ENCODE peak calls at places on chromosomes 2 and 18, in four cellular contexts. O is H1, A is K562, R is GM12878. D is an unnamed sample.

GRCh38 chr18:50678651-50679415 is 118.9 kb downstream of the MAPK4 start:
- DNase-seq in O (no peak), A (no peak), R (no peak), D (no peak)

GRCh38 chr2:59296279-59296678 is 1055.2 kb upstream of the FANCL start:
- DNase-seq in A (no peak), O (no peak), R (no peak), D (no peak)

GRCh38 chr2:209468796-209469325 is 45.0 kb downstream of the MAP2 start:
- DNase-seq in R (no peak), O (no peak), A (no peak), D (no peak)

GRCh38 chr2:165193178-165193777 is 10.6 kb downstream of the SCN3A start:
- DNase-seq in A (no peak), O (no peak), R (peak; percentile 61), D (no peak)

GRCh38 chr2:192007819-192008218 is 160.9 kb upstream of the CAVIN2 start:
- DNase-seq in A (no peak), R (no peak), O (no peak), D (no peak)

GRCh38 chr2:54604771-54605350 is 118.6 kb upstream of the EML6 start:
- DNase-seq in R (no peak), A (no peak), O (no peak), D (no peak)

GRCh38 chr2:212536385-212537310 is 2.0 kb downstream of the ERBB4 start:
- DNase-seq in R (no peak), O (no peak), A (no peak), D (peak; percentile 34)

GRCh38 chr2:196660264-196660663 is 20.7 kb downstream of the CCDC150 start:
- DNase-seq in R (no peak), A (no peak), O (no peak), D (no peak)

GRCh38 chr18:8462651-8463185 is 146.5 kb upstream of the RAB12 start:
- DNase-seq in A (no peak), O (no peak), R (no peak), D (no peak)

GRCh38 chr2:74383254-74383653 is 3.1 kb upstream of the DCTN1 start:
- DNase-seq in A (no peak), O (no peak), R (no peak), D (no peak)

GRCh38 chr2:217825469-217826235 is 177.1 kb downstream of the TNS1 start:
- DNase-seq in O (no peak), R (no peak), A (no peak), D (no peak)

GRCh38 chr2:235024191-235024611 is 72.4 kb downstream of the SH3BP4 start:
- DNase-seq in O (no peak), R (no peak), A (no peak), D (no peak)

GRCh38 chr2:188725981-188726380 is 248.2 kb upstream of the COL3A1 start:
- DNase-seq in O (no peak), A (no peak), R (no peak), D (no peak)

GRCh38 chr2:215749092-215749957 is 264.0 kb downstream of the MREG start:
- DNase-seq in A (no peak), R (no peak), O (no peak), D (no peak)

GRCh38 chr2:181683518-181684453 is 3.5 kb upstream of the NEUROD1 start:
- DNase-seq in A (peak; percentile 20), O (peak; percentile 47), R (no peak), D (peak; percentile 92)

GRCh38 chr18:68417166-68417776 is 297.6 kb downstream of the TMX3 start:
- DNase-seq in R (no peak), A (no peak), O (no peak), D (no peak)

GRCh38 chr2:27086722-27087446 is at the start of gene KHK:
- DNase-seq in A (peak; percentile 42), O (no peak), R (no peak), D (peak; percentile 90)

GRCh38 chr2:27084297-27085061 is 2.1 kb upstream of the KHK start:
- DNase-seq in R (no peak), O (no peak), A (no peak), D (no peak)

GRCh38 chr2:27086090-27086721 is 366 bp upstream of the KHK start:
- DNase-seq in O (peak; percentile 79), A (peak; percentile 97), R (peak; percentile 73), D (peak; percentile 100)

GRCh38 chr2:27085062-27085669 is 1.4 kb upstream of the KHK start:
- DNase-seq in A (no peak), O (no peak), R (no peak), D (no peak)

GRCh38 chr2:27085670-27086089 is 892 bp upstream of the KHK start:
- DNase-seq in R (no peak), A (peak; percentile 54), O (no peak), D (peak; percentile 83)
- TF ChIP-seq POLR2AphosphoS5 in R (no peak), A (no peak), O (no peak), D (peak; percentile 37)

DNA sequence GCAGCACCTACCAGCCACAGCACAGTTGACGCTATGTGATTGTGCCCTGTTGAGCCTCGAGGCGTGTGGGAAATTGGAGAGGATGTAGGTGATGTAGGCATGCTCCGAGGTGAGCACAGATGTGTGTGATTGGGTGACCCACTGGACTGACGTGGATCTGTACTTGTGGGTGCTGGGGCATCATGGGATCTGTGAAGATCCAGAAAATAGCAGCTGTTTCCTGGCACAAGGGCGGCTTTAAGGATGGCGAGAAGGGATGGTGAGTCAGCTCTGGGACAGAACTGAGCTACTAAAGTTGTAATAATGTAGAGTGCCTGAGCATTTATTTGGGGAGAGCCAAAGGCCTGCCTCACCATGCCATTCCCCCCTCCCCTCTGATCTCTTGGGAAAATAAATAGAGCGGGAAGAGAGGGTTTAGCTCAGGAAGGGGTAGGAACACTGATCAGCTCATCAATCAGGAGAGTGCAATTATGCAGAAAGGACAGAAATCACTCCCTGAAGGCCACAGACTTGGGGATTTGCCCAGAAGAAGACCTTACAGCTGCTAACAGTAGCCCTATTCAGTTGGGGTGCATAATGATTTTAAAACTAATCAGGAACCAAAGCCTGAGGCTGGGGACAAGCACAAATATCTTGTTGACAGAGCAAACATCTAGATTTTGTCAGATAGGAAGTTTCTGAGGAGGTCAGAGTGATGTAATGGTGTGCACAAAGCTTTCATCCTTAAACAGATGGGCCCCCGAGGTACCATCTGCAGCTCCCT is 30.2 kb downstream of the TANC1 start:
- DNase-seq in O (no peak), R (no peak), A (no peak), D (no peak)
- H2AFZ ChIP-seq in O (no peak overlapping the region), R (no peak overlapping the region), A (no peak overlapping the region), D (no peak overlapping the region)

GRCh38 chr2:146661494-146662096 is 1183.2 kb upstream of the ACVR2A start:
- DNase-seq in A (peak; percentile 6), R (no peak), O (no peak), D (peak; percentile 3)
- TF ChIP-seq NRF1 in A (no peak), R (no peak), O (no peak), D (no peak)

GRCh38 chr2:158457826-158458616 is 1.3 kb downstream of the PKP4 start:
- DNase-seq in O (peak; percentile 56), R (no peak), A (peak; percentile 74), D (peak; percentile 82)
- TF ChIP-seq POLR2AphosphoS5 in O (peak; percentile 60), R (no peak), A (peak; percentile 31), D (no peak)

GRCh38 chr18:75678662-75679061 is 251.2 kb upstream of the SMIM21 start:
- DNase-seq in R (no peak), O (no peak), A (no peak), D (no peak)
- H2AFZ ChIP-seq in R (no peak overlapping the region), O (no peak overlapping the region), A (no peak overlapping the region), D (no peak overlapping the region)

GRCh38 chr2:24893934-24894333 is 26.1 kb downstream of the ADCY3 start:
- DNase-seq in A (no peak), R (no peak), O (no peak), D (no peak)
- TF ChIP-seq NRF1 in A (no peak), R (no peak), O (no peak), D (no peak)

D was measured in SK-N-SH.